ENCODE peak calls at places on chromosomes 7 and 10, in eight cellular contexts. I, U, V, S, A, M, O and H are unnamed samples.

GRCh38 chr10:124168991-124169826 is 75.8 kb upstream of the CHST15 start:
- DNase-seq in I (no peak), U (no peak), V (no peak), S (no peak), A (no peak), M (no peak), O (no peak), H (no peak)

GRCh38 chr10:130477360-130477759 is 341.2 kb downstream of the GLRX3 start:
- DNase-seq in I (no peak), U (no peak), V (no peak), S (no peak), A (no peak), M (no peak), O (no peak), H (no peak)

GRCh38 chr10:7541137-7542087 is 125.4 kb downstream of the ITIH5 start:
- DNase-seq in I (no peak), U (peak; percentile 62), V (no peak), S (peak; percentile 39), A (peak; percentile 98), M (no peak), O (no peak), H (peak; percentile 31)

GRCh38 chr7:113394856-113395255 is 276.5 kb upstream of the SMIM30 start:
- DNase-seq in I (no peak), U (no peak), V (no peak), S (peak; percentile 45), A (no peak), M (no peak), O (no peak), H (no peak)

GRCh38 chr10:108561649-108562048 is 1361.7 kb downstream of the XPNPEP1 start:
- DNase-seq in I (no peak), U (peak; percentile 74), V (no peak), S (no peak), A (no peak), M (no peak), O (no peak), H (peak; percentile 64)

GRCh38 chr10:22554481-22555182 is 159.7 kb downstream of the PIP4K2A start:
- DNase-seq in I (peak; percentile 54), U (peak; percentile 81), V (no peak), S (peak; percentile 82), A (no peak), M (no peak), O (no peak), H (peak; percentile 91)

GRCh38 chr7:44216521-44217030 is 15.8 kb downstream of the YKT6 start:
- DNase-seq in I (no peak), U (no peak), V (no peak), S (no peak), A (peak; percentile 56), M (no peak), O (no peak), H (no peak)

GRCh38 chr7:81404669-81405068 is 365.2 kb downstream of the HGF start:
- DNase-seq in I (no peak), U (no peak), V (no peak), S (no peak), A (no peak), M (no peak), O (no peak), H (no peak)

GRCh38 chr10:35443858-35444257 is 107.5 kb downstream of the CCNY start:
- DNase-seq in I (no peak), U (no peak), V (no peak), S (no peak), A (no peak), M (no peak), O (no peak), H (no peak)

GRCh38 chr7:37354661-37355131 is 94.0 kb downstream of the ELMO1 start:
- DNase-seq in I (no peak), U (no peak), V (no peak), S (no peak), A (peak; percentile 39), M (no peak), O (no peak), H (peak; percentile 11)

GRCh38 chr7:41938371-41938770 is 235.5 kb upstream of the INHBA start:
- DNase-seq in I (no peak), U (no peak), V (no peak), S (no peak), A (no peak), M (no peak), O (no peak), H (no peak)

GRCh38 chr10:91579351-91579985 is 53.4 kb downstream of the PPP1R3C start:
- DNase-seq in I (no peak), U (peak; percentile 87), V (no peak), S (no peak), A (no peak), M (no peak), O (no peak), H (peak; percentile 83)

GRCh38 chr7:73840715-73841379 is 1.5 kb downstream of the METTL27 start:
- DNase-seq in I (no peak), U (no peak), V (no peak), S (no peak), A (no peak), M (no peak), O (no peak), H (no peak)

GRCh38 chr7:131653418-131654248 is 97.2 kb upstream of the PODXL start:
- DNase-seq in I (no peak), U (peak; percentile 71), V (no peak), S (no peak), A (no peak), M (no peak), O (no peak), H (peak; percentile 37)

GRCh38 chr10:78817361-78817760 is 251.4 kb upstream of the ZMIZ1 start:
- DNase-seq in I (no peak), U (no peak), V (no peak), S (no peak), A (no peak), M (no peak), O (no peak), H (peak; percentile 26)

GRCh38 chr7:2812831-2813230 is 31.3 kb downstream of the GNA12 start:
- DNase-seq in I (no peak), U (no peak), V (no peak), S (no peak), A (peak; percentile 70), M (no peak), O (no peak), H (peak; percentile 33)

GRCh38 chr10:26528715-26529393 is 90.7 kb downstream of the APBB1IP start:
- DNase-seq in I (no peak), U (no peak), V (no peak), S (no peak), A (no peak), M (no peak), O (no peak), H (no peak)

GRCh38 chr10:110414563-110415309 is 83.0 kb upstream of the DUSP5 start:
- DNase-seq in I (no peak), U (peak; percentile 30), V (peak; percentile 96), S (no peak), A (peak; percentile 78), M (peak; percentile 98), O (peak; percentile 99), H (peak; percentile 62)

GRCh38 chr10:131077724-131078123 is 233.8 kb downstream of the TCERG1L start:
- DNase-seq in I (no peak), U (no peak), V (no peak), S (no peak), A (no peak), M (no peak), O (no peak), H (no peak)

GRCh38 chr10:77836299-77836820 is 90.2 kb downstream of the DLG5 start:
- DNase-seq in I (no peak), U (peak; percentile 54), V (peak; percentile 75), S (no peak), A (peak; percentile 34), M (no peak), O (no peak), H (no peak)

GRCh38 chr7:50826371-50827172 is 43.9 kb upstream of the GRB10 start:
- DNase-seq in I (no peak), U (peak; percentile 93), V (no peak), S (no peak), A (no peak), M (peak; percentile 55), O (peak; percentile 97), H (peak; percentile 74)
- H3K4me2 ChIP-seq in I (no peak overlapping the region), U (peak overlapping the region; percentile 57), V (no peak overlapping the region), S (no peak overlapping the region), A (no peak overlapping the region), M (peak overlapping the region; percentile 59), O (peak overlapping the region; percentile 66), H (peak overlapping the region; percentile 28)

GRCh38 chr7:47762746-47763062 is 180.8 kb upstream of the TNS3 start:
- DNase-seq in I (no peak), U (no peak), V (no peak), S (no peak), A (no peak), M (no peak), O (no peak), H (no peak)
- H2AFZ ChIP-seq in I (no peak overlapping the region), U (no peak overlapping the region), V (no peak overlapping the region), S (no peak overlapping the region), A (peak overlapping the region; percentile 3), M (no peak overlapping the region), O (peak overlapping the region; percentile 1), H (no peak overlapping the region)

GRCh38 chr7:5776894-5777645 is 4.4 kb downstream of the RNF216 start:
- DNase-seq in I (no peak), U (no peak), V (no peak), S (no peak), A (no peak), M (no peak), O (no peak), H (no peak)

GRCh38 chr7:5774790-5775189 is 6.7 kb downstream of the RNF216 start:
- DNase-seq in I (no peak), U (no peak), V (no peak), S (no peak), A (no peak), M (no peak), O (no peak), H (no peak)

GRCh38 chr7:5773661-5774086 is 7.8 kb downstream of the RNF216 start:
- DNase-seq in I (no peak), U (peak; percentile 93), V (no peak), S (no peak), A (peak; percentile 92), M (peak; percentile 90), O (peak; percentile 92), H (peak; percentile 98)

GRCh38 chr7:5777932-5778331 is 3.5 kb downstream of the RNF216 start:
- DNase-seq in I (no peak), U (no peak), V (no peak), S (no peak), A (no peak), M (no peak), O (no peak), H (no peak)

GRCh38 chr7:5774136-5774535 is 7.3 kb downstream of the RNF216 start:
- DNase-seq in I (no peak), U (no peak), V (no peak), S (no peak), A (no peak), M (no peak), O (no peak), H (no peak)
- H3K4me2 ChIP-seq in I (no peak overlapping the region), U (peak overlapping the region; percentile 64), V (no peak overlapping the region), S (no peak overlapping the region), A (no peak overlapping the region), M (peak overlapping the region; percentile 74), O (peak overlapping the region; percentile 7), H (peak overlapping the region; percentile 52)

GRCh38 chr10:96346295-96346694 is 12.5 kb downstream of the OPALIN start:
- DNase-seq in I (no peak), U (no peak), V (no peak), S (no peak), A (no peak), M (no peak), O (no peak), H (no peak)

GRCh38 chr10:96357038-96357620 is 1.7 kb downstream of the OPALIN start:
- DNase-seq in I (no peak), U (no peak), V (no peak), S (no peak), A (no peak), M (no peak), O (no peak), H (no peak)

GRCh38 chr10:96352587-96352986 is 6.2 kb downstream of the OPALIN start:
- DNase-seq in I (no peak), U (no peak), V (no peak), S (no peak), A (no peak), M (no peak), O (no peak), H (no peak)

GRCh38 chr10:96352027-96352426 is 6.8 kb downstream of the OPALIN start:
- DNase-seq in I (no peak), U (no peak), V (no peak), S (no peak), A (no peak), M (no peak), O (no peak), H (no peak)
- H2AFZ ChIP-seq in I (no peak overlapping the region), U (no peak overlapping the region), V (no peak overlapping the region), S (no peak overlapping the region), A (no peak overlapping the region), M (no peak overlapping the region), O (no peak overlapping the region), H (no peak overlapping the region)